ENCODE peak calls at places on chromosomes 2 and 18, in four cellular contexts. B is GM12878, A is K562, L is HL-60. E is an unnamed sample.

GRCh38 chr18:76408480-76409067 is 86.5 kb downstream of the ZNF516 start:
- DNase-seq in B (no peak), L (no peak), A (no peak), E (no peak)

GRCh38 chr2:20421988-20422678 is 24.7 kb upstream of the RHOB start:
- DNase-seq in L (no peak), B (no peak), A (no peak), E (no peak)

GRCh38 chr2:102226171-102226570 is 39.3 kb downstream of the IL1RL2 start:
- DNase-seq in A (no peak), L (no peak), B (no peak), E (no peak)

GRCh38 chr2:132585982-132586608 is 83.9 kb downstream of the LYPD1 start:
- DNase-seq in A (no peak), B (no peak), L (no peak), E (no peak)

GRCh38 chr2:199261221-199261620 is 196.5 kb downstream of the SATB2 start:
- DNase-seq in A (no peak), L (no peak), B (no peak), E (no peak)

GRCh38 chr2:16058256-16058655 is 117.9 kb downstream of the MYCN start:
- DNase-seq in L (no peak), B (no peak), A (no peak), E (no peak)

GRCh38 chr18:77173274-77174030 is 40.9 kb upstream of the MBP start:
- DNase-seq in B (no peak), A (no peak), L (no peak), E (no peak)

GRCh38 chr2:240143801-240144648 is 3.6 kb upstream of the OTOS start:
- DNase-seq in B (no peak), L (no peak), A (peak), E (peak)

GRCh38 chr18:60067426-60068210 is 167.8 kb downstream of the PMAIP1 start:
- DNase-seq in L (no peak), B (no peak), A (no peak), E (no peak)

GRCh38 chr2:15313657-15314056 is 247.5 kb downstream of the NBAS start:
- DNase-seq in L (no peak), B (peak), A (no peak), E (peak)

GRCh38 chr2:68905116-68905515 is 33.9 kb upstream of the BMP10 start:
- DNase-seq in A (no peak), B (no peak), L (no peak), E (no peak)

GRCh38 chr2:73013941-73014340 is 57.6 kb downstream of the SFXN5 start:
- DNase-seq in A (no peak), L (no peak), B (no peak), E (no peak)

GRCh38 chr2:231987088-231987788 is 25.7 kb downstream of the DIS3L2 start:
- DNase-seq in A (peak), L (no peak), B (no peak), E (no peak)

GRCh38 chr2:241850544-241851324 is 8.0 kb downstream of the PDCD1 start:
- DNase-seq in B (no peak), A (no peak), L (no peak), E (peak)

GRCh38 chr18:22559414-22560282 is 141.9 kb upstream of the CTAGE1 start:
- DNase-seq in L (no peak), B (no peak), A (peak), E (no peak)

GRCh38 chr2:231037202-231037730 is at the start of gene C2orf72:
- DNase-seq in B (no peak), A (no peak), L (no peak), E (peak)

GRCh38 chr2:105438104-105438929 is 39.5 kb upstream of the FHL2 start:
- DNase-seq in L (no peak), B (no peak), A (peak), E (no peak)

GRCh38 chr2:17878222-17879136 is at the start of gene KCNS3:
- DNase-seq in B (no peak), L (no peak), A (peak), E (peak)

GRCh38 chr2:63765117-63765516 is 76.6 kb upstream of the UGP2 start:
- DNase-seq in B (no peak), A (no peak), L (no peak), E (no peak)

GRCh38 chr18:41326311-41326710 is 628.7 kb upstream of the PIK3C3 start:
- DNase-seq in A (no peak), L (no peak), B (no peak), E (no peak)

GRCh38 chr2:19574788-19575260 is 216.4 kb upstream of the OSR1 start:
- DNase-seq in B (no peak), A (no peak), L (no peak), E (no peak)

GRCh38 chr2:197135806-197136205 is 174.8 kb downstream of the ANKRD44 start:
- DNase-seq in A (no peak), L (no peak), B (no peak), E (no peak)

GRCh38 chr2:29113891-29114321 is 1.3 kb upstream of the CLIP4 start:
- DNase-seq in L (no peak), B (no peak), A (peak), E (no peak)

GRCh38 chr2:182477774-182478173 is 50.9 kb upstream of the PDE1A start:
- DNase-seq in B (no peak), L (no peak), A (no peak), E (no peak)

GRCh38 chr2:124824441-124824840 is 799.4 kb downstream of the CNTNAP5 start:
- DNase-seq in L (no peak), B (no peak), A (no peak), E (no peak)

GRCh38 chr2:240655931-240656886 is 26.5 kb downstream of the AQP12B start:
- DNase-seq in L (no peak), A (no peak), B (peak), E (peak)

GRCh38 chr2:160989778-160990177 is 170.4 kb upstream of the TANK start:
- DNase-seq in B (no peak), A (no peak), L (no peak), E (no peak)

GRCh38 chr2:160308915-160309314 is 108.8 kb upstream of the ITGB6 start:
- DNase-seq in B (no peak), L (no peak), A (no peak), E (no peak)

GRCh38 chr18:8450013-8450412 is 159.2 kb upstream of the RAB12 start:
- DNase-seq in A (peak), B (no peak), L (no peak), E (no peak)

GRCh38 chr2:42558827-42559226 is 9.6 kb upstream of the MTA3 start:
- DNase-seq in L (no peak), A (no peak), B (no peak), E (no peak)

GRCh38 chr2:118859157-118859770 is 11.8 kb upstream of the EN1 start:
- DNase-seq in B (no peak), A (no peak), L (no peak), E (no peak)

GRCh38 chr2:95012881-95013550 is 12.5 kb upstream of the MAL start:
- DNase-seq in L (no peak), A (no peak), B (peak), E (peak)

GRCh38 chr2:70738159-70738558 is 29.8 kb downstream of the ADD2 start:
- DNase-seq in L (no peak), B (no peak), A (no peak), E (no peak)

GRCh38 chr18:74567805-74568204 is 29.9 kb upstream of the ZNF407 start:
- DNase-seq in A (no peak), L (no peak), B (no peak), E (no peak)

GRCh38 chr2:177547122-177547521 is 154.5 kb downstream of the AGPS start:
- DNase-seq in L (no peak), A (no peak), B (peak), E (peak)

GRCh38 chr18:80200171-80200931 is 47.0 kb downstream of the PARD6G start:
- DNase-seq in L (no peak), B (no peak), A (peak), E (no peak)

GRCh38 chr2:132773331-132773730 is 103.3 kb upstream of the LYPD1 start:
- DNase-seq in L (no peak), A (no peak), B (no peak), E (no peak)

GRCh38 chr2:239035361-239035814 is 187.5 kb downstream of the TWIST2 start:
- DNase-seq in B (no peak), L (no peak), A (peak), E (peak)

GRCh38 chr2:68000170-68000825 is 62.5 kb downstream of the C1D start:
- DNase-seq in A (no peak), B (no peak), L (no peak), E (no peak)

DNA sequence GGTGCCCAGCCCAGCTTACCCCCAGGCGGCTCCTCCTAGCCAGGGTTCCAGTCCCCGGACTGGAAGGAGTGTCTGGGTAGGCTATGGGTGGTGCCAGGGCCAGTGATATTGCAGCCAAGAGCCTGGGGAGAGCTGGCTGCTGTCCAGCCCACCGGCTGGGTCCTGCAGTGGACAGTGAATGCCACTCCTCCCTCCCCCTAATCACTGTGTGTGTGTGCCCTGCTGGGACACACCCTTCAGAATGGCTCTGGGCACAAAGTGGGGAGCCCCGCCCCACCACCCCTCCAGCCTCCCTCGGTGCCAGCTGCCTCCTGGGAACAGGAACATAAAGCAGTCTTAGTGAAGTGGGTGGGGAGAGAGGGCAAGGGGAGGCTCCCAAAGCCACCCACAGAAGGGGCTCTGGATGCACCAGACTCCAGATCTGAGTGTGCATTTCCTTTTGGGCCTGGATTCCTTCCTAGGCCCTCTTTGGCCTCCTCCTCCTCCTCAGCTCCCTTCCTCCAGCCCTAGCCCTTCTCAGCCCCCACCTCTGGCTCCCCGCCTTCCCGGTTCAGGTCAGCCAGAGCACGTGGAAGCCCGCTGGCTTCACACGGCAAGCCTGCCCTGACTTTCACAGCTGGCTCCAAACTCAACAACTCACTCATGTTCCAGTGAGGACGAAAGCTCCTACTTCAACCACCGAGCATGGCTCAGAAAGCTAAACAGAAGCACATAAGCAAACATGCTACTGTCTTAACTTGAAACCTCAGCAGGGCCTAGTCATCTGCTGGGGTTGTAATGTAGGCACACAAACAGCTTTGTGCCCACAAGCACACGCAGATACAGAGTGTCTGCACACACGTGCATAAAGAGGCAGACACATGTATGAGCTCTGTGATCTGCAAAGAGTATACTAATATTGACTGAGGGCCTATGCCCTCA is 209.2 kb upstream of the SMAD2 start:
- DNase-seq in B (no peak), L (no peak), A (no peak), E (no peak)
- TF ChIP-seq SPI1 in B (no peak), L (no peak), A (no peak), E (no peak)

GRCh38 chr18:28159055-28159454 is 17.9 kb downstream of the CDH2 start:
- DNase-seq in B (no peak), A (no peak), L (no peak), E (no peak)

GRCh38 chr18:28153485-28154065 is 23.4 kb downstream of the CDH2 start:
- DNase-seq in B (no peak), L (no peak), A (no peak), E (no peak)

GRCh38 chr18:28161608-28162599 is 15.0 kb downstream of the CDH2 start:
- DNase-seq in A (no peak), B (no peak), L (no peak), E (no peak)

GRCh38 chr18:28163201-28163778 is 13.6 kb downstream of the CDH2 start:
- DNase-seq in A (no peak), L (no peak), B (no peak), E (no peak)

GRCh38 chr18:28158083-28158581 is 18.8 kb downstream of the CDH2 start:
- DNase-seq in L (no peak), B (no peak), A (no peak), E (no peak)
- TF ChIP-seq POLR2AphosphoS5 in L (no peak), B (no peak), A (no peak), E (no peak)

DNA sequence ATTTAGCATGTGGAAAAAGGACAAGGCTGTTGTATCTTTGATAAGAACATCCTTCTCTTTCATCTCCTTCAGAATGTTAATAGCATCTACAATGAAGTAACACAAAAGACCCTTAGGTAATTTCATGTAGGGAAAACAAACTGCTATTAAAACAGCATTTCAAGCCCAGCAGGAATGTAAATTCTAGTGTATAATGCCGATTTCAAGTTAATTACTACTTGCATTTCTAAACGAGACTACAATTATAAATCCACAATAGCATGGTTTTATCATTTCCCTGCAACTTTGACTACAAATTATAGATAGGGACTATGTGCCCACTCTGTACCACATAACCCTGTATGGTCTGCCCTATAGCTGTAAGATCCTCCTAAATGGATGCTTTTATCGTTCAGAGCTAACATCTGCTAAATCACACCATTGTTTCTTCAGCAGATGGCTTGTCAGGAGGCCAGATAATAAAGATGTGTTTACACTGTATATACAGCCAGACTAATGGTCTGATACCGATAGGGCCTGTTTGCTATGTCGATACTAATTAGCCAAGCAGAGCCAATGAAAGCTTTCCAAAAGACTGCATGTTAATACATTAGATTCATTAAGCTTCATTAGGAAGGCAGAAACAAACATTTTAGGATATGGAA is 51.9 kb downstream of the LRPPRC start:
- DNase-seq in L (no peak), A (no peak), B (no peak), E (no peak)
- TF ChIP-seq SPI1 in L (no peak), A (no peak), B (no peak), E (no peak)

GRCh38 chr18:3186678-3187658 is 32.8 kb downstream of the MYOM1 start:
- DNase-seq in L (no peak), B (no peak), A (peak), E (no peak)
- TF ChIP-seq POLR2AphosphoS5 in L (no peak), B (no peak), A (no peak), E (no peak)

DNA sequence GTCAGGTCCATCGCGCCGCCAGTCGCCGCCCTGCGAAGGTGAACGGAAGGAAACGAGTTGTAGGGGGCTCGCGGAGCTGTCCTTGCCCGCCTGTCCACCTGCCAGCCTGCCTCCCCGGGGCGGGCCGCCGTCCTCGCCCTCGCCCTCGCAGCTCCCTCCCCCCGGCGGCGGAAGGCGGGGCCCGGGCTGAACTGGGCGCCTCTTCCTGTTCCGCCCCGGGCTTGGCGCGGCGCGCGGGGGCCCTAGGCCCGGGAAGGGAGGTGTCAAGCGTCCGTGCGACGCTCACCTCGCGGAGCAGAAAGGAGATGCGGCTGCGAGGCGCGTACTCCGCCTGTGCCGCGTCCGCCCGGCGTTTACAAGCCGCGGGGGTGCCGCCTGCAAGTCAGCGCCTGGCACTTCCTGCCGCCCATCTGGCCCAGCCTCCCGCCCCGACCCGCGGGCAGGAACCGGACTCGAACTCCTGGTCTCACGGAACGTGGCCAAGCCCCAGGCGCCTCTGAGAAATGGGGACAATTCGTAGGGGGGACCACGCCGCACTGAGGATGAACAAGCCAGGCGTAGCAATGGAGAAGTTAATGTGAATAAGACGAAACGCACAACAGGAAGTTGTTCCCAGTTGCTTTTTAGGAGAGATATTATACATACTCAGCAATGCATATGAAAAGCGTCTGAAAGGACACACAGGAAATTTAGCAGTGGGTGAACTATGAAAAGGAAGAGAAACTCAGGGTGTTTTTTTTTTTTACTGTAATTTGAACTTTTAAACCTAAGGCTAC is at the start of gene CNPPD1:
- DNase-seq in B (no peak), L (peak), A (peak), E (peak)
- TF ChIP-seq SPI1 in B (peak), L (peak), A (peak), E (peak)

DNA sequence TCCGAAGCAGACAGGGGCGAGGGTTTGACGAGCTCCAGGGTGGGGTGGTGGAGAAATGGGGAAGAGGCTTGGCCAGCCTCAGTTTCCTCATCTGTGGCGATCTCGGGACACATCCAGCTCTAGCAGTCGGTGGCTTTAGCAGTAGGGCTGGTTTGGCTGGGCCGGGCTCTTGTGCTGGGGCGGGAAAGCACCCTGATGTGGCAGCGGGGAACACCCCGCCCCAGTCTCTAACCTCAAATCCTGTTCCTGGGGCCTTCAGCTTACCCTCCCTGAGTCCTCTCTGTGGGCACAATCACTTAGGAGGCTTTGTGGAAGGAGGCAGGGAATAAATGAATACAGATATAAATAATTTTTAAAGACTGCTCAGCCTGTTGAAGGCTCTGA is 26.5 kb upstream of the MCFD2 start:
- DNase-seq in L (no peak), A (peak), B (no peak), E (peak)
- TF ChIP-seq POLR2AphosphoS5 in L (no peak), A (no peak), B (peak), E (no peak)

GRCh38 chr2:167100526-167100925 is 212.2 kb downstream of the XIRP2 start:
- DNase-seq in A (no peak), L (no peak), B (no peak), E (no peak)
- TF ChIP-seq SPI1 in A (no peak), L (no peak), B (no peak), E (no peak)